ENCODE peak calls at places on chromosomes 11 and 22, in eight cellular contexts. F is heart right ventricle, I is cardiac muscle cell, P is sigmoid colon, S is IMR-90, C is adipocyte, K is WERI-Rb-1, A is HFF-Myc. Z is an unnamed sample.

GRCh38 chr11:8234425-8234821 is 29.3 kb downstream of the LMO1 start:
- DNase-seq in F (no peak), I (no peak), P (no peak), S (no peak), C (no peak), K (no peak), A (no peak), Z (no peak)

GRCh38 chr22:42855211-42855610 is 1.9 kb downstream of the ARFGAP3 start:
- DNase-seq in F (no peak), I (no peak), P (no peak), S (no peak), C (no peak), K (no peak), A (no peak), Z (no peak)

GRCh38 chr11:132895340-132895739 is 637.0 kb downstream of the OPCML start:
- DNase-seq in F (no peak), I (peak), P (no peak), S (peak), C (no peak), K (no peak), A (no peak), Z (no peak)

GRCh38 chr11:134701564-134702165 is 289.6 kb upstream of the B3GAT1 start:
- DNase-seq in F (no peak), I (peak), P (no peak), S (no peak), C (no peak), K (no peak), A (no peak), Z (no peak)

GRCh38 chr11:27241316-27242122 is 121.5 kb downstream of the CCDC34 start:
- DNase-seq in F (no peak), I (no peak), P (no peak), S (peak), C (peak), K (no peak), A (no peak), Z (peak)

GRCh38 chr11:16945671-16946469 is 68.3 kb downstream of the PLEKHA7 start:
- DNase-seq in F (peak), I (peak), P (no peak), S (peak), C (peak), K (peak), A (no peak), Z (no peak)

GRCh38 chr11:86947541-86947940 is 7.7 kb downstream of the FZD4 start:
- DNase-seq in F (no peak), I (no peak), P (no peak), S (peak), C (no peak), K (no peak), A (no peak), Z (no peak)

GRCh38 chr22:27267145-27267544 is 534.4 kb downstream of the MN1 start:
- DNase-seq in F (no peak), I (no peak), P (no peak), S (no peak), C (peak), K (no peak), A (peak), Z (peak)

GRCh38 chr11:28632338-28632737 is 524.1 kb downstream of the METTL15 start:
- DNase-seq in F (no peak), I (no peak), P (no peak), S (peak), C (no peak), K (no peak), A (no peak), Z (no peak)

GRCh38 chr11:101262258-101262657 is 132.6 kb upstream of the PGR start:
- DNase-seq in F (no peak), I (no peak), P (no peak), S (no peak), C (no peak), K (no peak), A (no peak), Z (no peak)

GRCh38 chr11:74650498-74650897 is 58.1 kb downstream of the POLD3 start:
- DNase-seq in F (no peak), I (no peak), P (peak), S (peak), C (no peak), K (no peak), A (peak), Z (peak)

GRCh38 chr11:83192846-83193245 is 666 bp upstream of the ANKRD42 start:
- DNase-seq in F (no peak), I (no peak), P (no peak), S (no peak), C (peak), K (no peak), A (no peak), Z (no peak)

GRCh38 chr11:98711011-98711410 is 309.7 kb upstream of the CNTN5 start:
- DNase-seq in F (no peak), I (no peak), P (no peak), S (no peak), C (no peak), K (no peak), A (no peak), Z (no peak)

GRCh38 chr11:128042290-128042751 is 545.0 kb downstream of the ETS1 start:
- DNase-seq in F (no peak), I (peak), P (no peak), S (no peak), C (no peak), K (no peak), A (no peak), Z (no peak)

GRCh38 chr11:33687733-33688479 is 12.7 kb downstream of the C11orf91 start:
- DNase-seq in F (peak), I (peak), P (no peak), S (peak), C (peak), K (peak), A (peak), Z (no peak)

GRCh38 chr11:126109941-126110731 is 47.5 kb upstream of the CDON start:
- DNase-seq in F (no peak), I (no peak), P (no peak), S (peak), C (peak), K (no peak), A (no peak), Z (no peak)

GRCh38 chr11:122155001-122155400 is 39.0 kb upstream of the BLID start:
- DNase-seq in F (no peak), I (no peak), P (no peak), S (no peak), C (no peak), K (no peak), A (no peak), Z (no peak)

GRCh38 chr11:8339592-8340022 is 75.9 kb upstream of the LMO1 start:
- DNase-seq in F (no peak), I (no peak), P (no peak), S (no peak), C (no peak), K (no peak), A (no peak), Z (no peak)

GRCh38 chr11:31610544-31610943 is 101.0 kb downstream of the ELP4 start:
- DNase-seq in F (no peak), I (no peak), P (no peak), S (no peak), C (no peak), K (no peak), A (no peak), Z (no peak)

GRCh38 chr11:86639172-86639571 is 33.2 kb downstream of the ME3 start:
- DNase-seq in F (no peak), I (no peak), P (no peak), S (peak), C (no peak), K (no peak), A (peak), Z (peak)

GRCh38 chr11:126340960-126341709 is 14.4 kb upstream of the ST3GAL4 start:
- DNase-seq in F (no peak), I (no peak), P (no peak), S (no peak), C (no peak), K (no peak), A (no peak), Z (no peak)

GRCh38 chr11:118615282-118615979 is 8.0 kb downstream of the PHLDB1 start:
- DNase-seq in F (no peak), I (peak), P (no peak), S (no peak), C (no peak), K (no peak), A (no peak), Z (no peak)

GRCh38 chr11:74282863-74283484 is 28.5 kb downstream of the P4HA3 start:
- DNase-seq in F (no peak), I (no peak), P (no peak), S (peak), C (no peak), K (no peak), A (no peak), Z (no peak)

GRCh38 chr11:11171854-11172253 is 181.2 kb downstream of the CSNK2A3 start:
- DNase-seq in F (no peak), I (no peak), P (no peak), S (no peak), C (no peak), K (no peak), A (no peak), Z (no peak)

GRCh38 chr11:70210051-70210501 is 7.0 kb downstream of the FADD start:
- DNase-seq in F (no peak), I (no peak), P (no peak), S (peak), C (peak), K (no peak), A (no peak), Z (no peak)

GRCh38 chr11:119907934-119908760 is 179.1 kb upstream of the NECTIN1 start:
- DNase-seq in F (no peak), I (no peak), P (no peak), S (no peak), C (no peak), K (peak), A (no peak), Z (no peak)

GRCh38 chr11:2097356-2097997 is 41.7 kb downstream of the IGF2 start:
- DNase-seq in F (peak), I (peak), P (peak), S (peak), C (peak), K (no peak), A (no peak), Z (peak)
- H3K4me3 ChIP-seq in F (peak), I (no peak), P (no peak), S (no peak), C (peak), K (no peak), A (no peak), Z (no peak)

GRCh38 chr11:116432301-116432700 is 340.5 kb downstream of the BUD13 start:
- DNase-seq in F (no peak), I (no peak), P (no peak), S (no peak), C (no peak), K (no peak), A (no peak), Z (no peak)
- H3K4me3 ChIP-seq in F (no peak), I (no peak), P (no peak), S (no peak), C (no peak), K (no peak), A (no peak), Z (no peak)

GRCh38 chr11:117201906-117202305 is 2.7 kb downstream of the TAGLN start:
- DNase-seq in F (no peak), I (no peak), P (no peak), S (no peak), C (no peak), K (no peak), A (no peak), Z (no peak)

GRCh38 chr11:117199916-117200812 is 994 bp downstream of the TAGLN start:
- DNase-seq in F (no peak), I (no peak), P (no peak), S (no peak), C (no peak), K (no peak), A (no peak), Z (no peak)

GRCh38 chr11:117202386-117203068 is 3.4 kb downstream of the TAGLN start:
- DNase-seq in F (no peak), I (no peak), P (no peak), S (no peak), C (peak), K (no peak), A (no peak), Z (no peak)

GRCh38 chr11:117201516-117201866 is 2.3 kb downstream of the TAGLN start:
- DNase-seq in F (no peak), I (no peak), P (no peak), S (no peak), C (no peak), K (no peak), A (no peak), Z (no peak)

GRCh38 chr11:117200813-117201515 is 1.8 kb downstream of the TAGLN start:
- DNase-seq in F (no peak), I (no peak), P (no peak), S (peak), C (peak), K (no peak), A (no peak), Z (no peak)
- H3K4me3 ChIP-seq in F (peak), I (no peak), P (peak), S (peak), C (peak), K (no peak), A (peak), Z (peak)

GRCh38 chr11:30585892-30586250 is 282 bp downstream of the MPPED2 start:
- DNase-seq in F (peak), I (peak), P (peak), S (no peak), C (peak), K (peak), A (no peak), Z (no peak)

GRCh38 chr11:30583505-30584280 is 2.5 kb downstream of the MPPED2 start:
- DNase-seq in F (peak), I (peak), P (peak), S (no peak), C (no peak), K (peak), A (no peak), Z (no peak)

GRCh38 chr11:30585067-30585891 is 874 bp downstream of the MPPED2 start:
- DNase-seq in F (peak), I (peak), P (peak), S (no peak), C (peak), K (peak), A (no peak), Z (no peak)

GRCh38 chr11:30581646-30582045 is 4.5 kb downstream of the MPPED2 start:
- DNase-seq in F (no peak), I (no peak), P (no peak), S (no peak), C (no peak), K (no peak), A (no peak), Z (no peak)

GRCh38 chr11:30586251-30587144 is at the start of gene MPPED2:
- DNase-seq in F (peak), I (peak), P (peak), S (no peak), C (no peak), K (peak), A (no peak), Z (no peak)
- H3K4me3 ChIP-seq in F (peak), I (peak), P (peak), S (peak), C (peak), K (peak), A (no peak), Z (no peak)

GRCh38 chr11:94544832-94545640 is 1.3 kb downstream of the FUT4 start:
- DNase-seq in F (peak), I (no peak), P (peak), S (no peak), C (no peak), K (no peak), A (no peak), Z (no peak)

GRCh38 chr11:94543695-94544581 is at the start of gene FUT4:
- DNase-seq in F (peak), I (peak), P (peak), S (peak), C (peak), K (peak), A (no peak), Z (peak)

GRCh38 chr11:94545641-94546470 is 2.1 kb downstream of the FUT4 start:
- DNase-seq in F (no peak), I (no peak), P (no peak), S (no peak), C (no peak), K (no peak), A (no peak), Z (no peak)

GRCh38 chr11:94546886-94547285 is 3.2 kb downstream of the FUT4 start:
- DNase-seq in F (no peak), I (peak), P (no peak), S (no peak), C (no peak), K (no peak), A (no peak), Z (no peak)

GRCh38 chr11:94544582-94544831 is 786 bp downstream of the FUT4 start:
- DNase-seq in F (no peak), I (no peak), P (no peak), S (no peak), C (no peak), K (no peak), A (no peak), Z (no peak)
- H3K4me3 ChIP-seq in F (peak), I (peak), P (peak), S (peak), C (peak), K (peak), A (peak), Z (peak)

GRCh38 chr11:66048525-66049313 is at the start of gene GAL3ST3:
- DNase-seq in F (no peak), I (peak), P (no peak), S (no peak), C (no peak), K (peak), A (no peak), Z (no peak)
- H3K4me3 ChIP-seq in F (peak), I (peak), P (no peak), S (no peak), C (no peak), K (peak), A (no peak), Z (no peak)